ENCODE peak calls at places on chromosomes 4 and X, in nine cellular contexts. One of them, this sample, is unnamed.

GRCh38 chr4:87092389-87093141 is 127.9 kb downstream of the KLHL8 start:
- DNase-seq in neuronal stem cell: no peak
- DNase-seq in activated T-helper 9 cell treated with anti-CD3 and anti-CD28 coated beads, Interleukin-2, amount 50 U/mL, for 16 hours: no peak
- DNase-seq in PC-3: peak
- DNase-seq in T follicular helper cell: no peak
- DNase-seq in nucleus accumbens: no peak
- DNase-seq in activated gamma-delta T cell: no peak
- DNase-seq in H54: peak
- DNase-seq in HTR-8/SVneo: peak
- DNase-seq in this sample: peak

GRCh38 chrX:130086414-130087207 is 23.7 kb downstream of the ELF4 start:
- DNase-seq in neuronal stem cell: no peak
- DNase-seq in activated T-helper 9 cell treated with anti-CD3 and anti-CD28 coated beads, Interleukin-2, amount 50 U/mL, for 16 hours: peak
- DNase-seq in PC-3: no peak
- DNase-seq in T follicular helper cell: peak
- DNase-seq in nucleus accumbens: no peak
- DNase-seq in activated gamma-delta T cell: peak
- DNase-seq in H54: no peak
- DNase-seq in HTR-8/SVneo: no peak
- DNase-seq in this sample: no peak

GRCh38 chrX:47327902-47328301 is 42.5 kb upstream of the ZNF157 start:
- DNase-seq in neuronal stem cell: no peak
- DNase-seq in activated T-helper 9 cell treated with anti-CD3 and anti-CD28 coated beads, Interleukin-2, amount 50 U/mL, for 16 hours: no peak
- DNase-seq in PC-3: no peak
- DNase-seq in T follicular helper cell: no peak
- DNase-seq in nucleus accumbens: no peak
- DNase-seq in activated gamma-delta T cell: no peak
- DNase-seq in H54: no peak
- DNase-seq in HTR-8/SVneo: no peak
- DNase-seq in this sample: no peak

GRCh38 chr4:82515705-82516104 is 46.1 kb downstream of the TMEM150C start:
- DNase-seq in neuronal stem cell: no peak
- DNase-seq in activated T-helper 9 cell treated with anti-CD3 and anti-CD28 coated beads, Interleukin-2, amount 50 U/mL, for 16 hours: no peak
- DNase-seq in PC-3: peak
- DNase-seq in T follicular helper cell: no peak
- DNase-seq in nucleus accumbens: peak
- DNase-seq in activated gamma-delta T cell: no peak
- DNase-seq in H54: no peak
- DNase-seq in HTR-8/SVneo: peak
- DNase-seq in this sample: no peak

GRCh38 chrX:48472851-48473717 is 2.9 kb upstream of the FTSJ1 start:
- DNase-seq in neuronal stem cell: no peak
- DNase-seq in activated T-helper 9 cell treated with anti-CD3 and anti-CD28 coated beads, Interleukin-2, amount 50 U/mL, for 16 hours: no peak
- DNase-seq in PC-3: no peak
- DNase-seq in T follicular helper cell: no peak
- DNase-seq in nucleus accumbens: no peak
- DNase-seq in activated gamma-delta T cell: no peak
- DNase-seq in H54: no peak
- DNase-seq in HTR-8/SVneo: no peak
- DNase-seq in this sample: no peak

GRCh38 chr4:78720151-78720726 is 55.9 kb upstream of the BMP2K start:
- DNase-seq in neuronal stem cell: no peak
- DNase-seq in activated T-helper 9 cell treated with anti-CD3 and anti-CD28 coated beads, Interleukin-2, amount 50 U/mL, for 16 hours: no peak
- DNase-seq in PC-3: no peak
- DNase-seq in T follicular helper cell: no peak
- DNase-seq in nucleus accumbens: no peak
- DNase-seq in activated gamma-delta T cell: no peak
- DNase-seq in H54: no peak
- DNase-seq in HTR-8/SVneo: no peak
- DNase-seq in this sample: no peak

GRCh38 chrX:6021316-6022091 is 207.2 kb downstream of the NLGN4X start:
- DNase-seq in neuronal stem cell: peak
- DNase-seq in activated T-helper 9 cell treated with anti-CD3 and anti-CD28 coated beads, Interleukin-2, amount 50 U/mL, for 16 hours: no peak
- DNase-seq in PC-3: peak
- DNase-seq in T follicular helper cell: no peak
- DNase-seq in nucleus accumbens: peak
- DNase-seq in activated gamma-delta T cell: no peak
- DNase-seq in H54: no peak
- DNase-seq in HTR-8/SVneo: no peak
- DNase-seq in this sample: peak

GRCh38 chr4:10075953-10076391 is 40.6 kb downstream of the WDR1 start:
- DNase-seq in neuronal stem cell: no peak
- DNase-seq in activated T-helper 9 cell treated with anti-CD3 and anti-CD28 coated beads, Interleukin-2, amount 50 U/mL, for 16 hours: no peak
- DNase-seq in PC-3: no peak
- DNase-seq in T follicular helper cell: no peak
- DNase-seq in nucleus accumbens: no peak
- DNase-seq in activated gamma-delta T cell: no peak
- DNase-seq in H54: no peak
- DNase-seq in HTR-8/SVneo: no peak
- DNase-seq in this sample: no peak

GRCh38 chr4:141540643-141541042 is 95.7 kb upstream of the IL15 start:
- DNase-seq in neuronal stem cell: no peak
- DNase-seq in activated T-helper 9 cell treated with anti-CD3 and anti-CD28 coated beads, Interleukin-2, amount 50 U/mL, for 16 hours: no peak
- DNase-seq in PC-3: peak
- DNase-seq in T follicular helper cell: no peak
- DNase-seq in nucleus accumbens: no peak
- DNase-seq in activated gamma-delta T cell: no peak
- DNase-seq in H54: no peak
- DNase-seq in HTR-8/SVneo: peak
- DNase-seq in this sample: no peak

GRCh38 chr4:112589207-112589606 is 47.5 kb downstream of the ZGRF1 start:
- DNase-seq in neuronal stem cell: no peak
- DNase-seq in activated T-helper 9 cell treated with anti-CD3 and anti-CD28 coated beads, Interleukin-2, amount 50 U/mL, for 16 hours: no peak
- DNase-seq in PC-3: no peak
- DNase-seq in T follicular helper cell: no peak
- DNase-seq in nucleus accumbens: no peak
- DNase-seq in activated gamma-delta T cell: no peak
- DNase-seq in H54: no peak
- DNase-seq in HTR-8/SVneo: peak
- DNase-seq in this sample: no peak

GRCh38 chr4:166675411-166675810 is 558.9 kb downstream of the SPOCK3 start:
- DNase-seq in neuronal stem cell: no peak
- DNase-seq in activated T-helper 9 cell treated with anti-CD3 and anti-CD28 coated beads, Interleukin-2, amount 50 U/mL, for 16 hours: no peak
- DNase-seq in PC-3: peak
- DNase-seq in T follicular helper cell: no peak
- DNase-seq in nucleus accumbens: no peak
- DNase-seq in activated gamma-delta T cell: no peak
- DNase-seq in H54: peak
- DNase-seq in HTR-8/SVneo: peak
- DNase-seq in this sample: no peak

GRCh38 chr4:119626420-119626819 is 2.2 kb downstream of the PDE5A start:
- DNase-seq in neuronal stem cell: no peak
- DNase-seq in activated T-helper 9 cell treated with anti-CD3 and anti-CD28 coated beads, Interleukin-2, amount 50 U/mL, for 16 hours: no peak
- DNase-seq in PC-3: no peak
- DNase-seq in T follicular helper cell: no peak
- DNase-seq in nucleus accumbens: no peak
- DNase-seq in activated gamma-delta T cell: no peak
- DNase-seq in H54: no peak
- DNase-seq in HTR-8/SVneo: no peak
- DNase-seq in this sample: no peak